ENCODE peak calls at places on chromosomes 12 and 14, in seven cellular contexts. V is K562, L is HCT116, K is HepG2, F is SK-N-SH, P is GM12878, N is H1. W is an unnamed sample.

GRCh38 chr12:124295431-124296058 is 652 bp downstream of the RFLNA start:
- DNase-seq in V (no peak), L (no peak), K (no peak), F (peak), P (no peak), N (no peak), W (no peak)

GRCh38 chr14:30450620-30451019 is 108.3 kb upstream of the G2E3 start:
- DNase-seq in V (no peak), L (no peak), K (no peak), F (no peak), P (no peak), N (no peak), W (peak)

GRCh38 chr14:60653709-60654161 is 4.5 kb upstream of the SIX1 start:
- DNase-seq in V (no peak), L (no peak), K (no peak), F (no peak), P (no peak), N (no peak), W (no peak)

GRCh38 chr12:92942905-92943304 is 13.8 kb upstream of the EEA1 start:
- DNase-seq in V (no peak), L (no peak), K (no peak), F (no peak), P (no peak), N (no peak), W (no peak)

GRCh38 chr14:35388656-35389314 is 15.8 kb downstream of the NFKBIA start:
- DNase-seq in V (no peak), L (no peak), K (no peak), F (no peak), P (no peak), N (no peak), W (no peak)

GRCh38 chr12:127294651-127295205 is 972.2 kb upstream of the TMEM132C start:
- DNase-seq in V (no peak), L (no peak), K (no peak), F (no peak), P (no peak), N (no peak), W (no peak)

GRCh38 chr12:93824514-93825500 is 147.6 kb downstream of the CRADD start:
- DNase-seq in V (no peak), L (no peak), K (no peak), F (no peak), P (no peak), N (peak), W (no peak)

GRCh38 chr12:89762498-89763170 is 54.0 kb upstream of the ATP2B1 start:
- DNase-seq in V (no peak), L (no peak), K (no peak), F (no peak), P (peak), N (no peak), W (no peak)

GRCh38 chr12:27486986-27487385 is 37.0 kb upstream of the PPFIBP1 start:
- DNase-seq in V (no peak), L (no peak), K (no peak), F (no peak), P (no peak), N (no peak), W (no peak)

GRCh38 chr12:104177663-104178501 is 37.7 kb upstream of the TXNRD1 start:
- DNase-seq in V (peak), L (peak), K (peak), F (peak), P (no peak), N (no peak), W (peak)

GRCh38 chr14:102230481-102231210 is 74.3 kb downstream of the MOK start:
- DNase-seq in V (no peak), L (no peak), K (no peak), F (no peak), P (no peak), N (no peak), W (no peak)

GRCh38 chr14:49962616-49963015 is 69.7 kb downstream of the ARF6 start:
- DNase-seq in V (peak), L (no peak), K (no peak), F (no peak), P (no peak), N (no peak), W (no peak)

GRCh38 chr12:11732023-11732422 is 82.5 kb downstream of the ETV6 start:
- DNase-seq in V (no peak), L (no peak), K (no peak), F (no peak), P (no peak), N (no peak), W (no peak)

GRCh38 chr12:122230798-122231197 is 4.9 kb upstream of the DIABLO start:
- DNase-seq in V (no peak), L (no peak), K (no peak), F (no peak), P (no peak), N (no peak), W (no peak)

GRCh38 chr14:71933026-71933587 is 878 bp downstream of the RGS6 start:
- DNase-seq in V (no peak), L (no peak), K (no peak), F (no peak), P (no peak), N (no peak), W (peak)

GRCh38 chr14:71238835-71239234 is 331.6 kb downstream of the PCNX1 start:
- DNase-seq in V (no peak), L (no peak), K (no peak), F (no peak), P (no peak), N (no peak), W (no peak)

GRCh38 chr12:47080725-47081502 is 1.2 kb upstream of the AMIGO2 start:
- DNase-seq in V (peak), L (no peak), K (no peak), F (no peak), P (no peak), N (no peak), W (peak)

GRCh38 chr14:90812109-90812508 is 4.1 kb downstream of the TTC7B start:
- DNase-seq in V (no peak), L (no peak), K (no peak), F (no peak), P (no peak), N (no peak), W (no peak)

GRCh38 chr12:131456301-131457027 is 254.4 kb upstream of the SFSWAP start:
- DNase-seq in V (no peak), L (no peak), K (no peak), F (no peak), P (no peak), N (no peak), W (no peak)

GRCh38 chr12:5173511-5174011 is 129.9 kb downstream of the KCNA5 start:
- DNase-seq in V (no peak), L (peak), K (no peak), F (no peak), P (no peak), N (no peak), W (peak)

GRCh38 chr14:102523200-102524025 is 13.8 kb upstream of the ANKRD9 start:
- DNase-seq in V (no peak), L (no peak), K (no peak), F (no peak), P (no peak), N (no peak), W (no peak)

GRCh38 chr14:68470361-68470760 is 322.5 kb downstream of the ZFP36L1 start:
- DNase-seq in V (no peak), L (no peak), K (no peak), F (no peak), P (no peak), N (no peak), W (no peak)

GRCh38 chr12:53563452-53563851 is 56.2 kb upstream of the NPFF start:
- DNase-seq in V (no peak), L (no peak), K (no peak), F (no peak), P (no peak), N (no peak), W (no peak)

GRCh38 chr14:55220230-55220629 is 28.8 kb upstream of the DLGAP5 start:
- DNase-seq in V (no peak), L (no peak), K (no peak), F (no peak), P (no peak), N (no peak), W (no peak)

GRCh38 chr12:58202933-58203713 is 261.8 kb downstream of the ATP23 start:
- DNase-seq in V (no peak), L (no peak), K (no peak), F (no peak), P (no peak), N (no peak), W (no peak)

GRCh38 chr14:104094709-104095425 is 9.4 kb downstream of the ASPG start:
- DNase-seq in V (peak), L (no peak), K (no peak), F (peak), P (no peak), N (peak), W (peak)

GRCh38 chr14:35337074-35337556 is 44.9 kb downstream of the PSMA6 start:
- DNase-seq in V (no peak), L (no peak), K (peak), F (no peak), P (no peak), N (no peak), W (no peak)

GRCh38 chr12:66428261-66428660 is 126.0 kb downstream of the HELB start:
- DNase-seq in V (no peak), L (no peak), K (no peak), F (no peak), P (no peak), N (no peak), W (no peak)

GRCh38 chr12:99259040-99259934 is 388.3 kb upstream of the GARIN6 start:
- DNase-seq in V (no peak), L (no peak), K (no peak), F (no peak), P (no peak), N (no peak), W (no peak)

GRCh38 chr14:65170768-65171251 is 68.5 kb upstream of the MAX start:
- DNase-seq in V (no peak), L (no peak), K (no peak), F (peak), P (peak), N (no peak), W (no peak)

GRCh38 chr12:6845395-6845794 is 4.7 kb downstream of the GNB3 start:
- DNase-seq in V (no peak), L (no peak), K (no peak), F (no peak), P (no peak), N (no peak), W (no peak)

GRCh38 chr12:125186471-125187147 is 121.4 kb downstream of the AACS start:
- DNase-seq in V (peak), L (no peak), K (no peak), F (peak), P (no peak), N (no peak), W (peak)

GRCh38 chr12:42140901-42141300 is 3.8 kb downstream of the GXYLT1 start:
- DNase-seq in V (no peak), L (no peak), K (peak), F (no peak), P (no peak), N (no peak), W (peak)

DNA sequence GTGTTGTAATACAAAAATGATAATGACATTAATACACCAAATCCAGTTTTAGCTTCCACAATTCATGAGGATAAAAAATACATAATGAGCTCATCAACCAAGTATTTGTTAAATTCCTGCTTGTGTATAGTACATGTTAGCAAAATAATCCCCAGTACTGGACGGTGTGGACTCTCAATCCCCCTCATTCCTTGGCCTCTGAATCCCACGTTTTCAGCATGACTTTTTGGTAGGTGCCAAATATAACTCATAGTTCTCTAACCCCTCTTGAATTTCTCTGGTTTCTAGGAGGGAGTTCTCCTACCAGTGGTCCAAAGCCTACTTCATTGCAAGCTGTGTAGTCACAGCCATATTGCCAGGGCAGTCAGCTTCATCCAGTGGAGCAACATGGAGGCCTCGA is 41.4 kb upstream of the EPS8 start:
- DNase-seq in V (no peak), L (no peak), K (no peak), F (no peak), P (no peak), N (no peak), W (no peak)
- TF ChIP-seq JUND in V (no peak), L (no peak), K (no peak), F (no peak), P (no peak), N (no peak), W (no peak)

GRCh38 chr12:96249196-96250118 is 55.3 kb downstream of the ELK3 start:
- DNase-seq in V (no peak), L (no peak), K (no peak), F (peak), P (no peak), N (no peak), W (no peak)
- TF ChIP-seq JUND in V (no peak), L (no peak), K (no peak), F (no peak), P (no peak), N (no peak), W (no peak)

GRCh38 chr12:109723311-109723791 is 9.7 kb downstream of the FAM222A start:
- DNase-seq in V (no peak), L (no peak), K (no peak), F (peak), P (no peak), N (no peak), W (no peak)
- TF ChIP-seq JUND in V (no peak), L (no peak), K (no peak), F (no peak), P (no peak), N (no peak), W (no peak)

GRCh38 chr14:33916663-33917565 is 34.0 kb downstream of the EGLN3 start:
- DNase-seq in V (peak), L (no peak), K (no peak), F (no peak), P (no peak), N (no peak), W (no peak)

GRCh38 chr14:33915682-33916081 is 35.2 kb downstream of the EGLN3 start:
- DNase-seq in V (no peak), L (no peak), K (no peak), F (no peak), P (no peak), N (no peak), W (no peak)

GRCh38 chr14:33914676-33915516 is 36.0 kb downstream of the EGLN3 start:
- DNase-seq in V (peak), L (peak), K (no peak), F (no peak), P (no peak), N (no peak), W (no peak)

GRCh38 chr14:33917664-33918063 is 33.2 kb downstream of the EGLN3 start:
- DNase-seq in V (peak), L (no peak), K (no peak), F (no peak), P (no peak), N (no peak), W (no peak)

DNA sequence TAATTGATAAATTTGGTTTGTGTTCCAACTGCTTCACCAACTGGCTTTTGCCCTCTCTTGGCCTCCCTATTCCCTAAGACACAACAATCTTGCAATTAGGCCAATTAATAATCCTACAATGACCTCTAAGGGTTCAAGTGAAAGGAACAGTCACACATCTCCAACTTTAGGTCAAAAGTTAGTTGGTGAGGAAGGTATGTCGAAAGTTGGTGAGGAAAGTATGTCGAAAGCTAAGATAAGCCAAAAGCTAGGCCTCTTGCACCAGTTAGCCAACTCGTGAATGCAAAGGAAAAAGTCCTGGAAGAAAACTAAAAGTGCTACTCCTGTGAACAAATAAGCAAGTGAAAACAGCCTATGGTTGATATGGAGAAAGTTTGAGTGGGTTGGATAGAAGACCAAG is 32.6 kb downstream of the EGLN3 start:
- DNase-seq in V (no peak), L (no peak), K (no peak), F (no peak), P (no peak), N (no peak), W (no peak)
- TF ChIP-seq JUND in V (no peak), L (no peak), K (no peak), F (no peak), P (no peak), N (no peak), W (no peak)

W was measured in T47D.